ENCODE peak calls at places on chromosomes 2 and 18, in four cellular contexts. One of them, this sample, is unnamed.

GRCh38 chr2:83900859-83901258 is 558.2 kb downstream of the SUCLG1 start:
- DNase-seq in fibroblast of lung: peak
- DNase-seq in HCT116: no peak
- DNase-seq in GM10248: no peak
- DNase-seq in this sample: no peak

GRCh38 chr18:76578571-76579300 is 83.7 kb upstream of the ZNF516 start:
- DNase-seq in fibroblast of lung: no peak
- DNase-seq in HCT116: no peak
- DNase-seq in GM10248: no peak
- DNase-seq in this sample: no peak

GRCh38 chr2:128252501-128252900 is 66.2 kb downstream of the HS6ST1 start:
- DNase-seq in fibroblast of lung: no peak
- DNase-seq in HCT116: no peak
- DNase-seq in GM10248: no peak
- DNase-seq in this sample: no peak

GRCh38 chr2:226906439-226906796 is 70.6 kb downstream of the RHBDD1 start:
- DNase-seq in fibroblast of lung: no peak
- DNase-seq in HCT116: no peak
- DNase-seq in GM10248: peak
- DNase-seq in this sample: no peak

GRCh38 chr2:241879326-241879725 is 9.8 kb downstream of the RTP5 start:
- DNase-seq in fibroblast of lung: no peak
- DNase-seq in HCT116: no peak
- DNase-seq in GM10248: no peak
- DNase-seq in this sample: no peak

GRCh38 chr2:75560022-75560767 is 544 bp downstream of the EVA1A start:
- DNase-seq in fibroblast of lung: peak
- DNase-seq in HCT116: no peak
- DNase-seq in GM10248: peak
- DNase-seq in this sample: peak

GRCh38 chr2:64943387-64944150 is 45.6 kb upstream of the SLC1A4 start:
- DNase-seq in fibroblast of lung: peak
- DNase-seq in HCT116: no peak
- DNase-seq in GM10248: no peak
- DNase-seq in this sample: no peak

GRCh38 chr2:177243476-177243875 is 21.1 kb downstream of the NFE2L2 start:
- DNase-seq in fibroblast of lung: no peak
- DNase-seq in HCT116: no peak
- DNase-seq in GM10248: no peak
- DNase-seq in this sample: no peak

GRCh38 chr18:55264108-55264507 is 304.8 kb upstream of the CCDC68 start:
- DNase-seq in fibroblast of lung: peak
- DNase-seq in HCT116: no peak
- DNase-seq in GM10248: no peak
- DNase-seq in this sample: no peak

GRCh38 chr2:138081225-138082073 is 117.2 kb downstream of the HNMT start:
- DNase-seq in fibroblast of lung: no peak
- DNase-seq in HCT116: no peak
- DNase-seq in GM10248: no peak
- DNase-seq in this sample: no peak

GRCh38 chr2:216057688-216058193 is 23.9 kb downstream of the PECR start:
- DNase-seq in fibroblast of lung: peak
- DNase-seq in HCT116: peak
- DNase-seq in GM10248: peak
- DNase-seq in this sample: no peak

GRCh38 chr2:129658430-129658829 is 321.0 kb upstream of the RAB6C start:
- DNase-seq in fibroblast of lung: no peak
- DNase-seq in HCT116: no peak
- DNase-seq in GM10248: no peak
- DNase-seq in this sample: no peak

GRCh38 chr18:49728542-49728941 is 84.8 kb downstream of the ACAA2 start:
- DNase-seq in fibroblast of lung: peak
- DNase-seq in HCT116: peak
- DNase-seq in GM10248: peak
- DNase-seq in this sample: no peak

GRCh38 chr2:167212054-167212648 is 323.9 kb downstream of the XIRP2 start:
- DNase-seq in fibroblast of lung: peak
- DNase-seq in HCT116: peak
- DNase-seq in GM10248: peak
- DNase-seq in this sample: no peak

GRCh38 chr2:105933906-105934305 is 189.2 kb downstream of the NCK2 start:
- DNase-seq in fibroblast of lung: no peak
- DNase-seq in HCT116: no peak
- DNase-seq in GM10248: no peak
- DNase-seq in this sample: no peak

DNA sequence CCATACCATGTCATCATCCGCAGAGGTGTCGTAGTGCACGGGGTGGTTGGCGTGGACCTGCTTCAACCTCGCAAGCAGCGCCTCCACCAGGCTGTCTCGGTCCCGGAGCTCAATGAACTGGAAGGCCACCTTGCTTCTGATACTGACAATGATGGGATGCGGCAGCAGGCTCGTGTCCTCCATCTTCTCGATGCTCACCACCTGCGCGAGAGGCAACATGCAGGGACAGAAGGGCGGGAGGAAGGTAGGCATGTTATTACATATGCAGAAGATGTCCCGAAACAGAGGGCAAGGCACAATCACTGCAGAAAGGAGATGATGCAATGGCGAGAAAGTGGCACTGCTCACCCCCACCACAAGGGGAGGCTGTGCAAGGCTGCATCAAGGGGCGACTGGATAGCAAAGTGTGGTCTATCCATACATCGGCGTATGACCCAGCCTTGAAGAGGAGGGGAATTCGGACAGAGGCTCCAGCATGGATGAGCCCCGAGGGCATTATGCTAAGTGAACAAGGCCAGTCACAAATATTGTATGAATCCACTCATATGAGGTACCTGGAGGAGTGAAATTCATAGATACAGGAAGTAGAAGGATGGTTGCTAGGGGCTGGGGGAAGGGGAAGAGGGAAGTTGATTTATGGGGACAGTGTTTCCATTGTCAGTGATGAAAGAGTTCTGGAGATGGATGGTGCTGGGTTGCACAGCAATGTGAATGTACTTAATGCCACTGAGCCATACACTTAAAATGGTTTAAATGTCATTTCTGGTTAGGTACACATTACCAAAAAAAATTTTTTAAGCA is 36.6 kb downstream of the RPL31 start:
- DNase-seq in fibroblast of lung: no peak
- DNase-seq in HCT116: peak
- DNase-seq in GM10248: no peak
- DNase-seq in this sample: no peak
- TF ChIP-seq CTCF in fibroblast of lung: peak
- TF ChIP-seq CTCF in HCT116: peak
- TF ChIP-seq CTCF in GM10248: peak
- TF ChIP-seq CTCF in this sample: peak

GRCh38 chr18:78798402-78799175 is 181.0 kb upstream of the SALL3 start:
- DNase-seq in fibroblast of lung: no peak
- DNase-seq in HCT116: no peak
- DNase-seq in GM10248: no peak
- DNase-seq in this sample: no peak
- TF ChIP-seq CTCF in fibroblast of lung: no peak
- TF ChIP-seq CTCF in HCT116: no peak
- TF ChIP-seq CTCF in GM10248: no peak
- TF ChIP-seq CTCF in this sample: no peak

DNA sequence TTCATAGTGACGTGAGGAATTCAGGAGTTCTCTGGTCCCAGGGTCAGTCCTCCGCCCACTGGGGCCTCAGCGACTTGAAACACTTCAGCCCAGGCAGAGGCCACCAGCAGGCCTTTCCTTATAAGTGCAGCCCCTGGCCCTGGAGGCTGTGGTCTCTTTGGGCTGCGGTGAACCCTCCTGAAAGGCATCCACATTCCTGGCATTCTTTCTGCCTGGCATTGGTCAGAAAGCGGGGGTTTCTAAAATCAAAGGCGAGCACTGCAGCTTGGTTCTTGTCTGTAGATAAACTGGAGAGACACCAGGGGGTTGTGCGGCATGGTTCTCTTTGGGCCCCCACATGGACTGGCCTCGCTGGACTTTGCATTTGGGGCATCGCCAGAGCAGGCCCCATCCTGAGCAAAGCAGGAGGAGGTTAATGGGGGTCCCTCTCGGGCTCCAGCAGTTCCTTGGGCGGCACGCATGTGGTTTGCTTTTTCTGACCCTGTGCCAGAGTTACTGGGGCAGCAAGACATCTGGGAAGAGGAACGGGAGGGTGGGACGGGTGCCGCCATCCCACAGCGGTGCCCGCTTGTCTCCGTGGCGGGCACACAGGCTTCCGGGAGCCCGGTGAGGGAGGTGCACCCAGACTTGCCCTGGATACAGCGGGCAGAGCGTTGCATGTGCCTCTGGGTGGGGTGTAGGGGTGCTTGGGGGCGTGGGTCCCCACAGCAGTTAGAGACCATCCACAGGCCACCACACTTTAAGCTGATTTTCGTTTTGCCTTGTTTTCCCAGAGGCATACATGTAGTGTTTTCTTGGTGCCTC is 44.9 kb downstream of the SH3BP4 start:
- DNase-seq in fibroblast of lung: peak
- DNase-seq in HCT116: no peak
- DNase-seq in GM10248: no peak
- DNase-seq in this sample: no peak
- TF ChIP-seq CTCF in fibroblast of lung: no peak
- TF ChIP-seq CTCF in HCT116: no peak
- TF ChIP-seq CTCF in GM10248: no peak
- TF ChIP-seq CTCF in this sample: peak

DNA sequence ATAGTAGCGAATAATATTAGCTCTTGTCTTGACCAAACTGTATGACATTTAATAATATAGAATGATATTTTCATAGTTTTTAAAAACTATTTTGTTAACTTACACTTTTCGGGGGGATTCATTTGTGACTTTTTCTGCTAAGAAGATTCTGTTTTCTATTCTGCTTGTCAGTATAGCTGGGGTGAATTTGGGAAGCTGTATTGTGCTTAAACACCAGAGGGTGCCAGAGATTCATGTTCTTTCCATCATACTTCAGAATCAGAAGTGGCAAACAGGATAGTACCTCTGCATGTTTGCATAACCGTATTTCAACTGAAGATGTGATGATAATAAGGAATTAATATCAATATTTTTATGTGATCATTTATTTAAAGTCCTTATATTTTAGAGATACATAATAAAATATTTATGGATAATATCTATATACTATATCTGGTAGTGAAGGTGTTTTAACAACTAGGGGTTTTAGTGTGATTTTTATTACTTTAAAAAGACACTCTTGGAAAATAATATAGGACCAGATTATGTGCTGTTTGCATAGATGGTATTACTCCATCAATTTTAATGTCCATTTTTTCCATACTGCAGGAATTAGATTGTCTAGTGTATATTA is 81.0 kb downstream of the TAF4B start:
- DNase-seq in fibroblast of lung: peak
- DNase-seq in HCT116: peak
- DNase-seq in GM10248: peak
- DNase-seq in this sample: no peak
- TF ChIP-seq CTCF in fibroblast of lung: peak
- TF ChIP-seq CTCF in HCT116: peak
- TF ChIP-seq CTCF in GM10248: peak
- TF ChIP-seq CTCF in this sample: peak

DNA sequence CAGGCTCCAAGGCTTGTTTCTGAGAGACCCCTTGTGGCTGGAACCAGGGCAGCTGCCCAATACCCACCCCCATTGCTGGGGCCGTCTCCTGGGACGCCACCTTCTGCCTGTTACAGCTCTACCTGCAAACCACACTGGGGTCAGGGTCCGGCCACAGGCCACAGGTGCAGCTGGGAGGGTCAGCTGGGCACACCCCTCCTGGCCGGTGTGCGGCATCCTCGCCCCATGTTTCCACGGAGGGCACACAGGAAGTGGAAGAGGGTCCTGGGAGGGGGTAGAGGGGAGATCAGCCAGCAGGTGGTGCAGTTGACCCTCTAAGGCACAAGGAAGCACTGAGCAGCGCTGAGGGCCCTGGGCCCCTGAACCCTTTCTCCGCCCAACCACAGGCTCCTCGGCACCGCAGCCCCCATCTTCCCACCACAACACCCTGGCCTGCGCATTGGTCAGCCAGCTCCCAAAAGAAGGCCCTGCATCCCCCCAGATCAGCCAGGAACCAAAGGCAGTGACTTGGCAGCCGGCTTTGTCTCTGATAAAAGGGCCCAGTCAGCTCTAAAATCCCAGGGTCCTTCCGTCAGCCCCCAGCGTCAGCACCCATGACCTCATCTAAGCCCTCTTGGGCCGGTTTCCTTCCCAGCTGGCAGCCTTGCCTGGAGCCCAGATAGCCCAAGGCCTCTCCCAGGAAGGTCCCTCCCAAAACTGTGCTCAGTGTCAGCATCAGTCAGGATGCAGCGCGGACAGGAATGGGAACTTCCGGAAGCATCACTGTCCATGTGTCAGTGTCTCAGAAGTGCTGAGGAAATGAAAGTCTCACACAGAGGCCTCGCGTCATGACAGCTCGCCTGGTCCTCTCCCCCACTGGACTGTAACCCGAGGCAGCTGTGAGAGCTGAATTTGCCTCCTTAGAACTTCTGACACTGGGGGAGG is 1.7 kb downstream of the ERFE start:
- DNase-seq in fibroblast of lung: no peak
- DNase-seq in HCT116: no peak
- DNase-seq in GM10248: no peak
- DNase-seq in this sample: no peak
- TF ChIP-seq CTCF in fibroblast of lung: peak
- TF ChIP-seq CTCF in HCT116: peak
- TF ChIP-seq CTCF in GM10248: peak
- TF ChIP-seq CTCF in this sample: peak